ENCODE peak calls at places on chromosomes 2 and 18, in four cellular contexts. G, O, U and P are unnamed samples.

GRCh38 chr18:35240664-35241522 is at the start of gene ZNF397:
- DNase-seq in U (peak), O (peak), G (peak), P (peak)

GRCh38 chr2:64142817-64143153 is 1.4 kb downstream of the PELI1 start:
- DNase-seq in O (no peak), U (no peak), G (no peak), P (no peak)

GRCh38 chr18:35442701-35443100 is 55.1 kb downstream of the INO80C start:
- DNase-seq in G (no peak), U (no peak), O (no peak), P (no peak)

GRCh38 chr2:182901748-182902147 is 35.3 kb upstream of the FRZB start:
- DNase-seq in G (no peak), O (no peak), U (no peak), P (no peak)

GRCh38 chr18:44602845-44603244 is 77.8 kb upstream of the SETBP1 start:
- DNase-seq in U (no peak), G (no peak), O (no peak), P (no peak)

GRCh38 chr2:42922790-42923631 is 130.6 kb upstream of the HAAO start:
- DNase-seq in G (no peak), O (no peak), U (no peak), P (no peak)

GRCh38 chr18:73556904-73557303 is 590.7 kb downstream of the FBXO15 start:
- DNase-seq in G (no peak), U (no peak), O (no peak), P (no peak)

GRCh38 chr18:23126352-23127056 is 8.8 kb upstream of the CABLES1 start:
- DNase-seq in O (no peak), U (no peak), G (no peak), P (no peak)

GRCh38 chr2:221104391-221104811 is 467.7 kb downstream of the EPHA4 start:
- DNase-seq in O (no peak), G (peak), U (no peak), P (no peak)

GRCh38 chr2:189492451-189492850 is 51.2 kb downstream of the WDR75 start:
- DNase-seq in U (no peak), O (no peak), G (no peak), P (no peak)

DNA sequence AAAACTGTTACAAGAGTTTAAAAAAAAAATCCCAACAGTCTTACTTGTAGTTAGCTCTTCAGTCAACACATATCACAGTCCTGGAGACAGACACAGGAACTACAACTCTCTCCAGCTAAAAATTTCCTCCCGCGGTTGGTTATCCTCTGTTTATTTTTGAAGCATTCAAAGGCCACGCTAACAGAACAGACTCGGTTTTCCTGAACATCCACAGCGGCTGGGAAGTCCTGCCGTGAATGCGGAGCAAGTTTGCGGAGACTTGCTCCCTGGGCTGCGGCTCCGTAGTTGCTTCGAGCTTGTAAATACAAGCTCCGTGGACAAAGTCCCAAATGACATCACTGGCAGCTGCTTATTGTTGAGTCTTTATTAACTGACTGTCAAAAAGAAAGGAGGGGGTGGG is at the start of gene NCKAP5:
- DNase-seq in U (no peak), G (no peak), O (no peak), P (no peak)
- TF ChIP-seq CTCF in U (no peak), G (no peak), O (no peak), P (no peak)

GRCh38 chr2:191467113-191467512 is 210.8 kb upstream of the NABP1 start:
- DNase-seq in G (no peak), O (no peak), U (no peak), P (no peak)

GRCh38 chr2:191459158-191459557 is 214.0 kb downstream of the MYO1B start:
- DNase-seq in G (no peak), O (no peak), U (no peak), P (no peak)

GRCh38 chr2:191463790-191464189 is 214.1 kb upstream of the NABP1 start:
- DNase-seq in U (no peak), O (no peak), G (no peak), P (no peak)

DNA sequence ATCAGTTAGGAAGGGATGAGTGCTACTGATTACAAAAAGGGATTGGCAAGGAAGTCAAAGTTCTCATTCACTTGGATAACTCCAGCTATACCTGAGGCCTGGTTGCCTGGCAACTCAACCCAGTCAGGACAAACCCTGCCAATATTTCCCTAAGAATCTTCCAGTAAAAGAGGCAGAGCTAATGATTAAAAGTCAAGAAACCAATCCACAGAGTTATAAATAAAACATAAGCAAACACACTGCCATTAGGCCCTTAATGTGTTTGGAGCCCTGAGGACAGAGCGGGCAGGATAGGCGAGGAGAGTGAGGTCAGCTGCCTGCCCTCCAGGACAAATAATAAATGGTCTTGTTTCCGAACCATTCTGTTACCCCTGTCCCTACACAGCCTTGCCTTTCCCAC is 215.6 kb upstream of the NABP1 start:
- DNase-seq in O (no peak), U (no peak), G (no peak), P (no peak)
- TF ChIP-seq CTCF in O (no peak), U (no peak), G (no peak), P (no peak)

GRCh38 chr2:67237288-67237687 is 159.8 kb upstream of the ETAA1 start:
- DNase-seq in O (no peak), G (no peak), U (no peak), P (no peak)
- TF ChIP-seq CTCF in O (no peak), G (no peak), U (no peak), P (no peak)

DNA sequence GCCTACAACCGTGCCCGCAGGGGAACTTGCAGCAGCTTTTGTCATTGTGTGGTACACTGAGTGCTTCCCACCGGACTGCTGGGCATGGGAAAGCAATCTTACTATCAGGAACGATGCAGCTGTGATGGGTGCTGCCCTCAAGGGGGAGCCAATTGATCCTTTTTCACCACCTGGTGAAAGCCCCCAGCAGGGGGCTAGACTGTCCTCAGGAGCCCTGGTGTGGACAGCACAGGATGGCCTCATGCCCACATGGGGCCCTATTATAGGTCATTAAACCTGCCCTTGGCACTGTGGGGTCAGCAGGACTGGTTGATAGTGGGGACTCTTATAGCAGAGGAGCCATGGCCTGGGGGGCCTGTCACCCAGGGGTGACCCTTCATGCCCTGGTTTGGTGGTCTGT is 172.2 kb downstream of the GLI2 start:
- DNase-seq in U (no peak), G (no peak), O (no peak), P (no peak)
- TF ChIP-seq CTCF in U (no peak), G (no peak), O (no peak), P (no peak)

DNA sequence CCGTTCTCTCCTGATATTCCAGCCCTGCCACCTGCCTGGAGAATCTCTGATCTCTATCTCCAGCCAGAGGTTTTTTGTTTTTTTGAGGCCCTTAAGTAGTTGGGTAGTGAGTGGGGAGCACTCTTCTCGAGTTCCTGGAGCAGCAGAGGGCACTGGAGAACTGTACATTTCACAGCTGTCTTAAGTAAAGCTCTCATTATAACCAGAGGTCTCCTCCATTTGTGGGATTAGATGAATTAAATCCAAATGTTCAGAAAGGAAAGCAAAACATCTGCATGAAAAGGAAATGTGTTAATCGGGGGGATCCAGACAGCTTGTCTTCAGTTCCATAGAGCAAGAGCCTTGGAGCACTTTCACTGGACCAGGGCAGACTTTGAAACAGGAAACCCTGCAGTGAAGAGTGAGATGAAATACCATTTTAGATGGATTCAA is 32.8 kb downstream of the AOX1 start:
- DNase-seq in U (peak), O (no peak), G (no peak), P (no peak)
- TF ChIP-seq CTCF in U (no peak), O (no peak), G (no peak), P (no peak)